ENCODE peak calls at places on chromosome 4, in four cellular contexts. One of them, this sample, is unnamed.

GRCh38 chr4:185730387-185730786 is 81.6 kb downstream of the SORBS2 start:
- DNase-seq in nephron progenitor cell: no peak
- DNase-seq in progenitor cell of endocrine pancreas: no peak
- DNase-seq in EL: no peak
- DNase-seq in this sample: no peak

GRCh38 chr4:80268936-80269335 is 2.5 kb downstream of the FGF5 start:
- DNase-seq in nephron progenitor cell: no peak
- DNase-seq in progenitor cell of endocrine pancreas: no peak
- DNase-seq in EL: peak; percentile 44
- DNase-seq in this sample: no peak

GRCh38 chr4:22385615-22386014 is 130.3 kb downstream of the ADGRA3 start:
- DNase-seq in nephron progenitor cell: no peak
- DNase-seq in progenitor cell of endocrine pancreas: no peak
- DNase-seq in EL: peak; percentile 73
- DNase-seq in this sample: no peak

GRCh38 chr4:98181815-98182214 is 38.5 kb upstream of the STPG2 start:
- DNase-seq in nephron progenitor cell: no peak
- DNase-seq in progenitor cell of endocrine pancreas: no peak
- DNase-seq in EL: peak; percentile 12
- DNase-seq in this sample: no peak

GRCh38 chr4:169147217-169147616 is 123.5 kb downstream of the SH3RF1 start:
- DNase-seq in nephron progenitor cell: no peak
- DNase-seq in progenitor cell of endocrine pancreas: no peak
- DNase-seq in EL: peak; percentile 84
- DNase-seq in this sample: no peak

GRCh38 chr4:170306208-170306607 is 216.5 kb upstream of the AADAT start:
- DNase-seq in nephron progenitor cell: no peak
- DNase-seq in progenitor cell of endocrine pancreas: no peak
- DNase-seq in EL: no peak
- DNase-seq in this sample: no peak

GRCh38 chr4:27087306-27088045 is 226.8 kb downstream of the STIM2 start:
- DNase-seq in nephron progenitor cell: no peak
- DNase-seq in progenitor cell of endocrine pancreas: no peak
- DNase-seq in EL: no peak
- DNase-seq in this sample: no peak

GRCh38 chr4:176376032-176376614 is 56.4 kb downstream of the SPCS3 start:
- DNase-seq in nephron progenitor cell: no peak
- DNase-seq in progenitor cell of endocrine pancreas: no peak
- DNase-seq in EL: peak; percentile 26
- DNase-seq in this sample: no peak

GRCh38 chr4:116358633-116359222 is 726.6 kb downstream of the TRAM1L1 start:
- DNase-seq in nephron progenitor cell: peak; percentile 70
- DNase-seq in progenitor cell of endocrine pancreas: peak; percentile 59
- DNase-seq in EL: peak; percentile 39
- DNase-seq in this sample: no peak

GRCh38 chr4:121692261-121692660 is 4.5 kb downstream of the ANXA5 start:
- DNase-seq in nephron progenitor cell: no peak
- DNase-seq in progenitor cell of endocrine pancreas: no peak
- DNase-seq in EL: no peak
- DNase-seq in this sample: no peak

GRCh38 chr4:20809796-20810195 is 109.5 kb downstream of the PACRGL start:
- DNase-seq in nephron progenitor cell: no peak
- DNase-seq in progenitor cell of endocrine pancreas: no peak
- DNase-seq in EL: no peak
- DNase-seq in this sample: peak; percentile 65

GRCh38 chr4:156778606-156779005 is 193.0 kb downstream of the PDGFC start:
- DNase-seq in nephron progenitor cell: no peak
- DNase-seq in progenitor cell of endocrine pancreas: no peak
- DNase-seq in EL: peak; percentile 68
- DNase-seq in this sample: no peak

GRCh38 chr4:79852305-79852730 is 220.7 kb downstream of the ANTXR2 start:
- DNase-seq in nephron progenitor cell: no peak
- DNase-seq in progenitor cell of endocrine pancreas: no peak
- DNase-seq in EL: peak; percentile 44
- DNase-seq in this sample: no peak

GRCh38 chr4:147370473-147370872 is 110.4 kb upstream of the EDNRA start:
- DNase-seq in nephron progenitor cell: no peak
- DNase-seq in progenitor cell of endocrine pancreas: no peak
- DNase-seq in EL: no peak
- DNase-seq in this sample: no peak

GRCh38 chr4:173468314-173468713 is 61.7 kb downstream of the HAND2 start:
- DNase-seq in nephron progenitor cell: no peak
- DNase-seq in progenitor cell of endocrine pancreas: no peak
- DNase-seq in EL: no peak
- DNase-seq in this sample: no peak

GRCh38 chr4:118920247-118920646 is 31.6 kb downstream of the SYNPO2 start:
- DNase-seq in nephron progenitor cell: no peak
- DNase-seq in progenitor cell of endocrine pancreas: no peak
- DNase-seq in EL: peak; percentile 26
- DNase-seq in this sample: no peak

GRCh38 chr4:94407846-94408245 is 43.9 kb upstream of the PDLIM5 start:
- DNase-seq in nephron progenitor cell: no peak
- DNase-seq in progenitor cell of endocrine pancreas: no peak
- DNase-seq in EL: no peak
- DNase-seq in this sample: no peak

GRCh38 chr4:79331126-79331876 is 5.4 kb upstream of the NAA11 start:
- DNase-seq in nephron progenitor cell: no peak
- DNase-seq in progenitor cell of endocrine pancreas: no peak
- DNase-seq in EL: no peak
- DNase-seq in this sample: no peak

GRCh38 chr4:99790796-99791617 is 25.6 kb upstream of the DAPP1 start:
- DNase-seq in nephron progenitor cell: no peak
- DNase-seq in progenitor cell of endocrine pancreas: no peak
- DNase-seq in EL: no peak
- DNase-seq in this sample: peak; percentile 38

GRCh38 chr4:133151301-133151680 is 2.2 kb downstream of the PCDH10 start:
- DNase-seq in nephron progenitor cell: peak; percentile 39
- DNase-seq in progenitor cell of endocrine pancreas: no peak
- DNase-seq in EL: peak; percentile 18
- DNase-seq in this sample: no peak

GRCh38 chr4:187656953-187657352 is 338.6 kb upstream of the ZFP42 start:
- DNase-seq in nephron progenitor cell: no peak
- DNase-seq in progenitor cell of endocrine pancreas: no peak
- DNase-seq in EL: peak; percentile 12
- DNase-seq in this sample: no peak

GRCh38 chr4:80767944-80768343 is 262.6 kb upstream of the BMP3 start:
- DNase-seq in nephron progenitor cell: no peak
- DNase-seq in progenitor cell of endocrine pancreas: no peak
- DNase-seq in EL: peak; percentile 1
- DNase-seq in this sample: no peak

This sample was measured in NCI-H774.